ENCODE peak calls at places on chromosome 17, in six cellular contexts. G, O, B, U, L and Z are unnamed samples.

GRCh38 chr17:45225964-45226530 is 4.4 kb downstream of the FMNL1 start:
- DNase-seq in O (no peak), B (peak; percentile 81), L (no peak), U (no peak), G (peak; percentile 95), Z (peak; percentile 50)

GRCh38 chr17:45775148-45775547 is 9.0 kb upstream of the CRHR1 start:
- DNase-seq in O (no peak), L (no peak), G (no peak), B (no peak), U (no peak), Z (no peak)

GRCh38 chr17:59668816-59669215 is 38.4 kb downstream of the PTRH2 start:
- DNase-seq in G (no peak), O (peak; percentile 81), B (no peak), L (no peak), U (peak; percentile 40), Z (no peak)

GRCh38 chr17:40862985-40863733 is 3.9 kb downstream of the KRT12 start:
- DNase-seq in L (peak; percentile 65), G (no peak), U (no peak), O (no peak), B (no peak), Z (no peak)

GRCh38 chr17:75404739-75405364 is 626 bp downstream of the GRB2 start:
- DNase-seq in O (no peak), B (peak; percentile 78), G (peak; percentile 22), U (no peak), L (peak; percentile 68), Z (peak; percentile 43)

GRCh38 chr17:59331929-59332889 is 754 bp downstream of the YPEL2 start:
- DNase-seq in B (peak; percentile 61), G (no peak), O (no peak), U (no peak), L (peak; percentile 58), Z (peak; percentile 40)

GRCh38 chr17:78330570-78331224 is 29.2 kb downstream of the SOCS3 start:
- DNase-seq in G (no peak), O (no peak), U (no peak), L (no peak), B (no peak), Z (peak; percentile 48)

GRCh38 chr17:77602062-77602746 is 356.3 kb upstream of the TNRC6C start:
- DNase-seq in L (no peak), G (no peak), O (no peak), B (peak; percentile 67), U (peak; percentile 48), Z (peak; percentile 63)

GRCh38 chr17:43528319-43528987 is 17.7 kb downstream of the ETV4 start:
- DNase-seq in O (no peak), U (no peak), G (no peak), L (no peak), B (peak; percentile 81), Z (no peak)

DNA sequence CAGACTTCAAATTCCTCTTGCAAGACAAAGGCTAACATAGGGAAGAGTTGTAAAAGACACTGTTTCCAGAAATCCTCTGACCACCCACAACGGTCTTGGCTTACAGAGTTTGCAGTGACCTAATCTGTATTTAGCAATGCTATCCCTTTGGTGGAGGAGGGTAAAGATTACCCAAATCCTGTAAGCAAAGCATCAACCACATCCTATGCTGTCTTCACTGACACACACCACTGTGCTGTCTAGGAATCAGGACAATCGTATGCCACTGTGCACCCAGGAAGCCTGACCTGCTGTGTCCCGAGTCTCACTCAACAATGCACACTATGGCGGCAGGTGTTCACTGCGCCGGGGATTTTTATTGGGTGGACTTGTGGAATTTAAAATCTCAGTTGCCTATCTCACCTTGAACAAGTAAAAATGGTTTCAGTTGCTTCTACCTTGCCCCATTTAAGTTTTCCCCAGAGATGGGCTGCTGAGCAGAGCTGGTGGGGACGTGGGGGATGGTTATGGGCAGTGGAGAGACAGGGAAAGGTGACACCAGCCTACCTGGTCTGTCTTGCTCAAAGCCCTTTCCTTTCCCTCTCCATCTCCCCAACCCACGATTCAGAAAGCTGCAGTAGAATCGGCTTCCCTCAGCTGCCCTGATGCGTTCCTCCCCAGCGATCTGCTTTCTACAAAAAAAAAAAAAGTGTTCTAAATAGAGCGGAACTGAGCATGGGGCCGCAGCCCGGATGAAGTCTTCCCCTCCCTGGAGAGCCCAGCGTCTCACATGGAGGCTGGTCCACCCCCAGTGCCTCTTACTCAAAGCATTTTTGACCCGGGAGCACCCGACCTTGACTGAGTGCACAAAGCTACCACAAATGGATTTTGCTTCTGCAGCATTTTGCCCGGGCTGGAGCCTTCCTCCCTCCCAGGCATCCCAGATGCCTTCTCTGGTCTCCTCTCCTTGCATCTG is 271.5 kb downstream of the SOX9 start:
- DNase-seq in U (peak; percentile 57), B (no peak), O (peak; percentile 89), L (no peak), G (no peak), Z (no peak)
- H3K4me3 ChIP-seq in U (no peak overlapping the region), B (no peak overlapping the region), O (no peak overlapping the region), L (no peak overlapping the region), G (no peak overlapping the region), Z (no peak overlapping the region)

DNA sequence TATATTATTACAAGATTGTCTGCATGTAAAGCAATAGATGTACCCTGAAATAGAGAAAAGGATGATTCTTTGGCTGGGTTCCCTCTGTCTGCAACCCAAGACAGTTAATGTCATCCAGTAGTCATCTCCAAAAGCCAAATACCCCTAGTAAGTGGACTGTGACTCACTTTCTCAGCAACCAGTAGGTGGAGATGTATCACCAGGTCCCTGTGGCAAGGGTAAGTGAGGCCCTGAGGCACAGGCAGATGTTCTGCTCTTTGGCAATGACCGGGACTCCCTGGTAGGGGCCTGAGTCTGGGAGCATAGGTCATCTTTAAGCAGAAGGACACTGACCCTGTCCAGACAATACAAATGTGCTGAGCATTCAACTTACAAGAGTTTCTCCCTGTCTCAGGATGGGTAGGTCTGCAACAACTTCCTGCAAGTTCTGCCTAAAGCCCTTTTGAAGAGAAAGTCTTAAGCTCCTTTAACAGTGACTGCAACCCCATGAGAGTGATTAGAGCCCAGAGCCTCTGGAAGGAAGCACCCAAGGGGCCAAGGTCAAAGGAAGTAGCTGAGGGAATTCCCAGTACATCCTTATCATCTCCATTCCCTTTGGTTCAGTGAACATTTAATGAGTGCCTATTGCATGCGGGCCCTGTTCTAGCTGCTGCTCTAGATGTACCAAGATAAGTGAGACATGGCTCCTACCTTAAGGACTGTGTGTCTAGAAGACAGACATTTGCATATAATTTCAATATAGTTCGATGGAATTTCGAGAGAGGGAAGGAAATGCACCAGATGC is 31.9 kb downstream of the PMP22 start:
- DNase-seq in U (peak; percentile 39), B (no peak), O (no peak), L (peak; percentile 10), G (no peak), Z (no peak)
- TF ChIP-seq CTCF in U (peak; percentile 62), B (no peak), O (no peak), L (peak; percentile 40), G (no peak), Z (no peak)

DNA sequence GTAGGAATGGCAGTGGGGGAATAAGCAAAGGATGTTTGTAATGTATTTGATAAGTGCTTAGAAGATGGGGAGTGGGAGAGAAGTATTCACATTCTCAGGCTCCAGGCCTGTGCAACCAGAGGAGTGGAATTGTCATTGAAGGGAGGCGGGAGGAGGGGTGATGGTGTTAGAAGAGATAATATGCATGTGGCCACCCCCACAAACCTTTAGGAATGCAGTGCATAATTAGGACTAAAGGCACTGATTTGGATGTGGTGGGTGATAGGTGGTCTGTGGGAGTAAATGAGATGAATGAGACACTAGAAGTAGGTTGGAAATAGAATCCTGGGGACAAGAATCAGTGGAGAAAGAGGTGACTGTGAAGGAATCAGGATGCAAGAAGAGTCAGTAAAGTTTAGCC is 27.1 kb downstream of the UTP18 start:
- DNase-seq in O (no peak), B (no peak), L (no peak), G (no peak), U (no peak), Z (no peak)
- H3K36me3 ChIP-seq in O (peaks cover 2% of the 10 kb centered on the region), B (peaks cover 47% of the 10 kb centered on the region), L (peaks cover 21% of the 10 kb centered on the region), G (peaks cover 35% of the 10 kb centered on the region), U (peaks cover 45% of the 10 kb centered on the region), Z (no peaks in the 10 kb centered on the region)

DNA sequence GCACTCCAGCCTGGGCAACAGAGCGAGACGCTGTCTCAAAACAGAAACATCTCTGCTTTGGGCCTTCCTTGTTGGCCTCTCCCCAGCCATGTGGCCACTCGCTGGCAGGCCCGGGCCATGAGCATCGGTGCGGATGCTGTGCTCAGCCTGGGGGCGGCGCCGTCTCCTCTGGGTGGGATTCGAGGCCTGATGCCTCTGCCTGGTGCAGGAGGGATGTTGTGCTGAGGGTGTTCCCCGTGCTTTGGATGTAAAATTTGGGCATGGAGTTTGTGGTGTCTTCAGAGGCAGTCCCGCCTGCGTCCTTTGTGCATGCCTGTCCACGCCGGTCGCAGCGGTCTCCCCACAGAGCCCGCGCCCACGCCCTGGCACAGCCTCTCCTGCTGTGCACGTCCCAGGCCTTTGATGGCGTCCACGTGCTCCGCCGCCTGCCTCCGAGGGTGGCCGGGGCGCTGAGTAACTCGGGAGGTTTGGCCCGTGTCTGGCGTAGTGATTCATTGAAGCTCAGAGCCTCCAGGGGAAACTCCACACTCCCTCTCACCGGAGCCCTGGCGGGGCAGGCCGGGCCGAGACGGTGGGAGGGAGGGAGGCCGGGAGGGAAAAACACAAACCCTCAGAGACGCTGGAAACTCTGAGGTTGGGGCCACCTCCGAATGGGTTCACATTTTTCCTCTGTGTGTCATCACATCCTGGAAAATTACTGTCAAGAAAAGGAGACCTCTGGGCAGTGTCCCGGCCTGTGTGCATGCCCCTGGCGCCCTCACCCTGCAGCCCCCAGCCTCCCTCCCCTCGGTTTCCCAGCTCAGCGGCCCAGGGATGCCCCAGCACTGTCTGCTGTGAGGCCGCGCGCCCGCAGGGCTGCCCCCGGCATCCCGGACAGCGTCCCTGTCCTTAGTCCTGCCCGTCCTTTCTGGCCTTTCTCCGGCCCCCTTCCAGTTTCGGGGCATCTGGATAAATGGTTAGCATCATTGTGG is 19.0 kb downstream of the CENPX start:
- DNase-seq in L (no peak), O (peak; percentile 88), U (peak; percentile 93), B (peak; percentile 88), G (no peak), Z (peak; percentile 87)
- H3K4me3 ChIP-seq in L (no peak overlapping the region), O (no peak overlapping the region), U (no peak overlapping the region), B (no peak overlapping the region), G (no peak overlapping the region), Z (no peak overlapping the region)

GRCh38 chr17:1803280-1803679 is 26.4 kb downstream of the SMYD4 start:
- DNase-seq in G (no peak), B (peak; percentile 21), O (no peak), U (no peak), L (no peak), Z (no peak)
- TF ChIP-seq CTCF in G (no peak), B (no peak), O (no peak), U (no peak), L (no peak), Z (no peak)